ENCODE peak calls at places on chromosomes 13 and 19, in seven cellular contexts. S is endothelial cell; F is iris pigment epithelial cell; L is memory B cell; O is epithelial cell of esophagus; T is fibroblast of the conjunctiva; W is activated naive CD4-positive, alpha-beta T cell. A is an unnamed sample.

GRCh38 chr13:104953588-104953987 is 1581.9 kb downstream of the EFNB2 start:
- DNase-seq in L (no peak), O (peak; percentile 7), F (peak; percentile 88), W (no peak), S (no peak), T (peak; percentile 69), A (no peak)

GRCh38 chr13:106089251-106089940 is 446.1 kb downstream of the EFNB2 start:
- DNase-seq in T (no peak), F (no peak), L (no peak), S (no peak), O (no peak), W (no peak), A (no peak)

GRCh38 chr19:18239303-18239702 is 13.1 kb upstream of the PDE4C start:
- DNase-seq in T (no peak), L (no peak), S (peak; percentile 23), O (no peak), W (no peak), F (no peak), A (no peak)

GRCh38 chr19:14369399-14370168 is 11.7 kb upstream of the ADGRE5 start:
- DNase-seq in S (no peak), F (no peak), O (no peak), L (peak; percentile 58), T (no peak), W (peak; percentile 61), A (peak; percentile 72)

GRCh38 chr13:42393573-42394360 is 121.8 kb downstream of the AKAP11 start:
- DNase-seq in S (no peak), O (peak; percentile 11), T (no peak), L (no peak), F (no peak), W (no peak), A (no peak)

GRCh38 chr13:50016421-50016820 is 1.2 kb downstream of the KCNRG start:
- DNase-seq in T (no peak), F (peak; percentile 57), S (no peak), W (no peak), L (no peak), O (no peak), A (no peak)

GRCh38 chr19:35153701-35154534 is 617 bp upstream of the FXYD5 start:
- DNase-seq in S (peak; percentile 75), F (peak; percentile 40), O (peak; percentile 49), L (peak; percentile 73), T (no peak), W (peak; percentile 44), A (peak; percentile 44)

GRCh38 chr19:16628984-16629691 is 1.1 kb upstream of the MED26 start:
- DNase-seq in T (peak; percentile 63), L (no peak), S (no peak), W (no peak), O (peak; percentile 11), F (peak; percentile 69), A (no peak)

GRCh38 chr13:43266953-43267615 is 243.7 kb downstream of the DNAJC15 start:
- DNase-seq in L (no peak), F (no peak), W (no peak), T (no peak), S (peak; percentile 18), O (no peak), A (no peak)

GRCh38 chr19:7391218-7391670 is 42.5 kb downstream of the ARHGEF18 start:
- DNase-seq in T (no peak), L (no peak), S (no peak), W (no peak), O (peak; percentile 99), F (peak; percentile 91), A (no peak)

GRCh38 chr19:19550454-19550842 is 12.4 kb downstream of the CILP2 start:
- DNase-seq in L (no peak), O (no peak), W (no peak), F (peak; percentile 39), T (no peak), S (no peak), A (no peak)

GRCh38 chr19:12166596-12166995 is 3.7 kb downstream of the ZNF136 start:
- DNase-seq in L (no peak), S (no peak), O (no peak), F (peak; percentile 48), W (no peak), T (no peak), A (no peak)

GRCh38 chr13:42984691-42985090 is 7.3 kb downstream of the EPSTI1 start:
- DNase-seq in F (no peak), S (no peak), T (no peak), L (no peak), O (no peak), W (no peak), A (no peak)

A was measured in central memory CD8-positive, alpha-beta T cell.